ENCODE peak calls at places on chromosomes 5 and 9, in eight cellular contexts. Y, F, E, G, Z, D, B and U are unnamed samples.

GRCh38 chr5:168916266-168916665 is 337.1 kb upstream of the PANK3 start:
- DNase-seq in Y (peak; percentile 70), F (no peak), E (no peak), G (no peak), Z (no peak), D (no peak), B (peak; percentile 83), U (no peak)

GRCh38 chr9:127522727-127523126 is 71.4 kb downstream of the LRSAM1 start:
- DNase-seq in Y (no peak), F (no peak), E (no peak), G (no peak), Z (no peak), D (no peak), B (no peak), U (no peak)

GRCh38 chr9:21854594-21854993 is 52.2 kb downstream of the MTAP start:
- DNase-seq in Y (no peak), F (no peak), E (no peak), G (no peak), Z (no peak), D (no peak), B (no peak), U (no peak)

GRCh38 chr5:160054047-160054446 is 45.1 kb downstream of the TTC1 start:
- DNase-seq in Y (no peak), F (no peak), E (no peak), G (no peak), Z (no peak), D (no peak), B (no peak), U (no peak)

GRCh38 chr5:138128344-138128743 is 10.9 kb downstream of the NME5 start:
- DNase-seq in Y (no peak), F (no peak), E (no peak), G (no peak), Z (no peak), D (no peak), B (no peak), U (no peak)

GRCh38 chr5:91541696-91542095 is 158.6 kb upstream of the ARRDC3 start:
- DNase-seq in Y (no peak), F (peak; percentile 4), E (no peak), G (no peak), Z (no peak), D (no peak), B (no peak), U (no peak)

GRCh38 chr9:98231770-98232478 is 23.5 kb downstream of the TBC1D2 start:
- DNase-seq in Y (no peak), F (no peak), E (no peak), G (peak; percentile 31), Z (no peak), D (no peak), B (no peak), U (no peak)

GRCh38 chr5:141510850-141511718 is 22.2 kb downstream of the PCDHGC5 start:
- DNase-seq in Y (no peak), F (no peak), E (no peak), G (peak; percentile 24), Z (no peak), D (peak; percentile 60), B (peak; percentile 69), U (no peak)

GRCh38 chr9:27771803-27772545 is 198.7 kb upstream of the C9orf72 start:
- DNase-seq in Y (no peak), F (no peak), E (no peak), G (no peak), Z (no peak), D (no peak), B (no peak), U (no peak)

GRCh38 chr5:122354293-122354692 is 42.3 kb downstream of the SNCAIP start:
- DNase-seq in Y (no peak), F (no peak), E (no peak), G (no peak), Z (no peak), D (no peak), B (no peak), U (no peak)

GRCh38 chr5:31196309-31196708 is 2.8 kb downstream of the CDH6 start:
- DNase-seq in Y (no peak), F (no peak), E (no peak), G (peak; percentile 10), Z (no peak), D (no peak), B (no peak), U (no peak)

GRCh38 chr9:127537792-127538191 is 74.3 kb upstream of the STXBP1 start:
- DNase-seq in Y (no peak), F (no peak), E (no peak), G (no peak), Z (no peak), D (no peak), B (no peak), U (no peak)

GRCh38 chr5:57494104-57495098 is 11.8 kb upstream of the ACTBL2 start:
- DNase-seq in Y (no peak), F (peak; percentile 54), E (peak; percentile 79), G (peak; percentile 45), Z (peak; percentile 3), D (no peak), B (no peak), U (peak; percentile 62)

GRCh38 chr9:125507247-125507646 is 199.8 kb downstream of the MAPKAP1 start:
- DNase-seq in Y (no peak), F (no peak), E (no peak), G (no peak), Z (no peak), D (no peak), B (no peak), U (no peak)

GRCh38 chr5:119578937-119579336 is 50.4 kb upstream of the FAM170A start:
- DNase-seq in Y (no peak), F (peak; percentile 14), E (no peak), G (peak; percentile 71), Z (no peak), D (no peak), B (no peak), U (peak; percentile 67)

GRCh38 chr5:171340042-171340441 is 31.0 kb downstream of the TLX3 start:
- DNase-seq in Y (no peak), F (no peak), E (no peak), G (no peak), Z (no peak), D (no peak), B (no peak), U (no peak)
- TF ChIP-seq POLR2A in Y (no peak), F (no peak), E (no peak), G (no peak), Z (no peak), D (no peak), B (no peak), U (no peak)

DNA sequence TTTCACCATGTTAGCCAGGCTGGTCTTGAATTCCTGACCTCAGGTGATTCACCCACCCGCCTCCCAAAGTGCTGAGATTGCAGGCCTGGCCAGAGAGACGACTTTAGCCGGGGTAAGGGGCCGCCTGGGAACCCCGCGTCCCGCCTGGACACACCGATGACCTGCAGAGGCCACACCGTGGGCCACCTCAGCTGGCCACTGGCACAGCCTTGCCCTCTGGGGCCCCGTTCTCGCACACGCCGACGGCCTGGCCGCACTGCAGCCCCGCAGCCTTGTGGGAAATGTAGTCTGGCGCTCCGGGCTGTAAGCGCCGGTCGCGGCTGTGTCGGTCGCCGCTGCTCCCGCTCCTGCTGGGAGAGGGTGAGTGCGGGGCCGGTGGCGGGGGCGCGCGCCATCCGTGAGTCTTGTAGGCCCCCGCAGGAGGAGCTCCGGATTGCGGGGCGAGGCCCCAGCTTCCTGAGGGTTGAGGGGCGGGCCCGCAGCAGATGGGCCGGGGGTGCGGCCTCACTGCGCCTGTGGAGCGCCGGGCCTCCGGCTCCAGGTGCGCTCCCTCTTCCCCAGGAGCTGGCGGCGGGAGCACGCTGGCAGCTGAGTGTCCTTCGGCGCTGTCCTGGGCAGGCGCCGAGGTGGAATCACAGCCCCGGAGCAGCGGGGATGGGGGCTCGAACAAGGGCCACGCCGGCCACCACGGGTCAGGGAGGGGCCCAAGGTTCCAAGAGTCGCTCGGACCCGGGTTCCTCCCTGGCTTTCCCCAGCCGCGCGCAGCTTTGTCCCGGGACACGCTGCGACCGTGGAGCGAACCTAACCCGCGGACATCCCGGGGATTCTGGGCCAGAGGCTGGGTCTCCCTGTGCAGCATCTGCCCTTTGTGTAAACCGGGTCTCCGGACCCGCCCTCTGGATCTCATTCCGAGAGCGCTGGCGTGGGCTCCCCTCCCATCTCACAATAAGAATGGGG is at the start of gene ZFP2:
- DNase-seq in Y (peak; percentile 40), F (peak; percentile 18), E (peak; percentile 16), G (peak; percentile 6), Z (no peak), D (no peak), B (peak; percentile 91), U (no peak)
- TF ChIP-seq POLR2A in Y (peak; percentile 12), F (peak; percentile 28), E (no peak), G (no peak), Z (no peak), D (no peak), B (no peak), U (no peak)

GRCh38 chr5:35186749-35187148 is 43.5 kb downstream of the PRLR start:
- DNase-seq in Y (no peak), F (no peak), E (no peak), G (no peak), Z (no peak), D (no peak), B (no peak), U (no peak)

GRCh38 chr5:35182541-35183242 is 47.6 kb downstream of the PRLR start:
- DNase-seq in Y (no peak), F (no peak), E (no peak), G (no peak), Z (no peak), D (no peak), B (no peak), U (no peak)

GRCh38 chr5:35183243-35183955 is 46.9 kb downstream of the PRLR start:
- DNase-seq in Y (no peak), F (peak; percentile 6), E (no peak), G (peak; percentile 75), Z (no peak), D (no peak), B (no peak), U (peak; percentile 11)

GRCh38 chr5:35188041-35188457 is 42.2 kb downstream of the PRLR start:
- DNase-seq in Y (no peak), F (no peak), E (no peak), G (no peak), Z (no peak), D (no peak), B (no peak), U (no peak)

GRCh38 chr5:35185518-35185917 is 44.8 kb downstream of the PRLR start:
- DNase-seq in Y (no peak), F (no peak), E (no peak), G (no peak), Z (no peak), D (no peak), B (no peak), U (no peak)
- TF ChIP-seq POLR2A in Y (no peak), F (no peak), E (no peak), G (no peak), Z (no peak), D (no peak), B (no peak), U (no peak)

DNA sequence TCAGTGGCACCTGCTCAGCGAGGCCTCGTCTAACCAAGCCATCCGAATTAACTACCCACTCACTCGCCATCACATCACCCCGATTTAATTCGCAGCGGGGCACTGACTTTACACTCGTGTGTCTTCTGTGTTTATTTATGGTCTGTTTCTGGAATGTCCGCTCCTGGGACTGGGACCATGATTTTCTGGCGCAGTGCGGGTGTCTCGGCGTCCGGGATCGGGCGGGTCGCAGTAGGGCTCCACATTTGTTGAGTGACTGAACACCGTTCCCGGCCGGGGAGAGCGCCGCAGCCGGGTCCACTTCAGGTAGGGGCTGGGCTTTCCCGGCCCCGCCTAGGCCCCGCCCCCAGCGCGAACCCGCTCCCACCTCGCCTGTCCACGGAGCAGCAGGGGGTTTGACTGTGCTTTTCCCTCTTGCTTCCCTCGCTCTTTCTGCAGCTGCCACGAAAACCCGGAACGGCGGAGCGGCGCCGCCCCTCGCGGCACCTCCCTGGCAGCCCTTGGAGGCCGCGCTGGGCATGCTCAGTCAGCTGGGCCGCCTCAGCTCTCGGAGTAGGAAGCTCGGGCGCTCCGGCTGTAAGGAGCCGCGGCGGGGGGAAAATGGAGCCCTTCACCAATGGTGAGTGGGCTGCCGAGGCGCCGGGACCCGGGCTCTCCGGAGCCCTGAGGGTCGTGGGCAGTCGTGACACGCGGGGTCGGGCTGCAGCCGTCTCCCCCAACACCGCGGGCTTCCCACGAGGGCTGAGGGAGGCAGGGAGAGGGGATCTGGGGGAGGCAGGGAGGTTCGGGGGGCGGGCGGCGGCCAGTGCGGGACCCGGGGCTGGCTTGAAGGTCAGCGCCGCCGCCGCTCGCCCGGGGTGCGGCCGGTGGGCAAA is at the start of gene LNPEP:
- DNase-seq in Y (peak; percentile 94), F (peak; percentile 73), E (peak; percentile 96), G (peak; percentile 99), Z (peak; percentile 76), D (peak; percentile 54), B (peak; percentile 99), U (peak; percentile 91)
- TF ChIP-seq POLR2A in Y (no peak), F (peak; percentile 61), E (no peak), G (peak; percentile 72), Z (no peak), D (peak; percentile 42), B (peak; percentile 37), U (no peak)